ENCODE peak calls at places on chromosome 10, in ten cellular contexts. J is CD8-positive, alpha-beta T cell; O is Peyer's patch; U is IMR-90; G is prostate gland; H is HCT116; X is mucosa of descending colon; K is tibial artery; V is brain microvascular endothelial cell; B is astrocyte of the spinal cord. I is an unnamed sample.
A peak's percentile ranks its signal among the peaks of the same experiment; 100 is the strongest.

GRCh38 chr10:112663181-112663879 is 216.3 kb downstream of the VTI1A start:
- DNase-seq in B (peak; percentile 56), V (peak; percentile 69), K (no peak), G (no peak), O (no peak), H (peak; percentile 75), U (peak; percentile 73), X (no peak), J (no peak), I (no peak)

GRCh38 chr10:104450954-104451353 is 97.3 kb downstream of the CFAP58 start:
- DNase-seq in O (no peak), J (no peak), G (no peak), U (no peak), H (no peak), B (no peak), X (no peak), V (no peak), K (no peak), I (no peak)

GRCh38 chr10:125093199-125093841 is 67.0 kb downstream of the CTBP2 start:
- DNase-seq in O (peak; percentile 58), G (no peak), B (peak; percentile 52), U (peak; percentile 73), K (peak; percentile 89), J (no peak), H (no peak), V (peak; percentile 71), X (no peak), I (peak; percentile 40)

GRCh38 chr10:11482306-11482705 is 129.1 kb downstream of the USP6NL start:
- DNase-seq in G (no peak), H (no peak), J (no peak), O (no peak), K (no peak), B (no peak), U (no peak), V (no peak), X (no peak), I (no peak)

GRCh38 chr10:102511562-102512274 is 7.9 kb downstream of the SUFU start:
- DNase-seq in U (no peak), X (peak; percentile 13), G (no peak), V (no peak), O (peak; percentile 50), B (no peak), J (no peak), K (peak; percentile 43), H (no peak), I (no peak)

GRCh38 chr10:15764867-15765454 is 45.2 kb upstream of the ITGA8 start:
- DNase-seq in O (no peak), K (no peak), V (no peak), B (no peak), H (no peak), G (no peak), U (no peak), J (no peak), X (no peak), I (no peak)

GRCh38 chr10:113071446-113071845 is 121.4 kb downstream of the TCF7L2 start:
- DNase-seq in H (no peak), V (no peak), J (no peak), O (peak; percentile 70), X (peak; percentile 75), K (peak; percentile 83), U (peak; percentile 55), B (no peak), G (peak; percentile 55), I (peak; percentile 79)

GRCh38 chr10:117132751-117133231 is 5.3 kb downstream of the VAX1 start:
- DNase-seq in J (no peak), O (no peak), G (no peak), B (no peak), K (peak; percentile 59), H (no peak), U (no peak), X (no peak), V (no peak), I (no peak)

GRCh38 chr10:91108820-91109219 is 111.6 kb upstream of the PCGF5 start:
- DNase-seq in X (no peak), V (no peak), J (no peak), U (no peak), K (no peak), B (no peak), H (no peak), G (no peak), O (no peak), I (no peak)

GRCh38 chr10:91103384-91104184 is 116.9 kb upstream of the PCGF5 start:
- DNase-seq in U (no peak), X (no peak), J (no peak), V (no peak), O (no peak), K (no peak), H (no peak), B (peak; percentile 2), G (no peak), I (no peak)

GRCh38 chr10:91105269-91105668 is 115.2 kb upstream of the PCGF5 start:
- DNase-seq in U (no peak), K (no peak), H (no peak), V (no peak), G (no peak), O (no peak), B (no peak), X (no peak), J (no peak), I (no peak)

GRCh38 chr10:91104185-91105041 is 116.0 kb upstream of the PCGF5 start:
- DNase-seq in U (no peak), B (no peak), V (no peak), H (no peak), G (no peak), X (no peak), K (no peak), J (no peak), O (no peak), I (no peak)
- TF ChIP-seq CTCF in U (no peak), B (no peak), V (no peak), H (no peak), G (no peak), X (no peak), K (no peak), J (no peak), O (no peak), I (no peak)

GRCh38 chr10:45410489-45410806 is 36.4 kb downstream of the ALOX5 start:
- DNase-seq in O (no peak), B (no peak), J (no peak), X (no peak), G (no peak), K (no peak), V (no peak), H (no peak), U (no peak), I (no peak)

GRCh38 chr10:45408421-45409319 is 34.7 kb downstream of the ALOX5 start:
- DNase-seq in U (no peak), X (no peak), G (no peak), H (no peak), J (no peak), O (no peak), V (no peak), B (no peak), K (no peak), I (no peak)

GRCh38 chr10:45404770-45405120 is 30.7 kb downstream of the ALOX5 start:
- DNase-seq in O (no peak), G (no peak), J (no peak), B (no peak), K (no peak), H (no peak), U (no peak), X (no peak), V (no peak), I (no peak)

GRCh38 chr10:45409782-45410181 is 35.8 kb downstream of the ALOX5 start:
- DNase-seq in B (no peak), J (no peak), K (no peak), X (no peak), O (no peak), U (no peak), V (no peak), G (no peak), H (no peak), I (no peak)

GRCh38 chr10:45407542-45407941 is 33.5 kb downstream of the ALOX5 start:
- DNase-seq in V (no peak), G (no peak), U (no peak), H (no peak), B (no peak), K (no peak), O (no peak), X (no peak), J (no peak), I (no peak)
- H3K4me3 ChIP-seq in V (no peak overlapping the region), G (no peak overlapping the region), U (no peak overlapping the region), H (no peak overlapping the region), B (no peak overlapping the region), K (no peak overlapping the region), O (no peak overlapping the region), X (no peak overlapping the region), J (no peak overlapping the region), I (no peak overlapping the region)

DNA sequence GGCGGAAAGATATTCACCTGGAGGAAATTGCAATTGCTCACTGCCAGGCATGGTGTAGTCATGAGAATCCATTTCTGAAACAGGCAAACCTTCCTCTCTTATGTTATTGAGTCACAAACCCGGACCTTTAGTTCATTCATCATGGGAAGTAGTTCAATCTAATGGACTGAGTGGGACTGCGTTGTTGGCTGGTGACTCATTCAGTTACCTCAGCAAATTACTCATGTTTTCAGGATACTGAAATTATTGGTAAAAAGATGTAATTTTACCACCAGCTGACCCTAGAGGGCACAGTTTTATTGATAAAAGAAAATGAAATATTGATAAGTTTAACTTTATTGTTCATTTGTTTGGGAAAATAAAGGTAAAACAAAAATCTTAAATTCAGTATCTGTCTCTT is 1194.4 kb upstream of the SORCS1 start:
- DNase-seq in X (no peak), V (peak; percentile 66), U (peak; percentile 82), H (no peak), O (no peak), J (no peak), K (no peak), B (peak; percentile 85), G (no peak), I (no peak)
- TF ChIP-seq CTCF in X (no peak), V (no peak), U (peak; percentile 12), H (no peak), O (no peak), J (no peak), K (no peak), B (peak; percentile 3), G (no peak), I (no peak)

GRCh38 chr10:92695679-92696605 is 6.2 kb downstream of the HHEX start:
- DNase-seq in U (peak; percentile 70), V (peak; percentile 42), B (peak; percentile 71), G (no peak), J (no peak), O (no peak), H (no peak), K (no peak), X (no peak), I (no peak)

GRCh38 chr10:92697663-92698511 is 8.1 kb downstream of the HHEX start:
- DNase-seq in B (no peak), G (no peak), X (no peak), H (no peak), K (no peak), U (peak; percentile 32), J (no peak), O (no peak), V (no peak), I (no peak)

GRCh38 chr10:92696606-92697383 is 7.0 kb downstream of the HHEX start:
- DNase-seq in X (no peak), B (no peak), J (no peak), U (no peak), H (no peak), O (no peak), G (no peak), V (no peak), K (no peak), I (no peak)

GRCh38 chr10:92699518-92700272 is 9.9 kb downstream of the HHEX start:
- DNase-seq in O (peak; percentile 72), X (peak; percentile 17), K (no peak), B (peak; percentile 50), V (peak; percentile 14), J (peak; percentile 56), G (no peak), H (no peak), U (peak; percentile 42), I (peak; percentile 26)

DNA sequence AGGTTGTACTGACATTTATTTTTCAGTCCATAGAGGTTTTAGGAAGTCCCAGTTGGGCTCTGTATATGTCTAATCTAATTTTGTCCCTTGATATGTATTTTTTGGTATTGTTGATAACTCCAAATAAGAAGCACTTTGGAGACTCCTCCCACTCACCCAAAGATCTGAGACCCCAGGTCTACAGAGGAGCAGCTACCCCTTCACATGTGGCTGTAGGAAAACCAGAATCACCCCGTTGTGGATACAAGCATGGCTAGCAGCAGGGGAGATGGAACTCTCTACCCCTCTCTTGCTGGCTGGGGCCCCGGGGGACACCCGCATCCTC is 9.4 kb downstream of the HHEX start:
- DNase-seq in V (no peak), K (no peak), X (no peak), O (no peak), B (no peak), J (no peak), H (no peak), U (no peak), G (no peak), I (no peak)
- H3K4me3 ChIP-seq in V (peak overlapping the region; percentile 58), K (peak overlapping the region; percentile 51), X (no peak overlapping the region), O (peak overlapping the region; percentile 42), B (peak overlapping the region; percentile 47), J (peak overlapping the region; percentile 53), H (no peak overlapping the region), U (peak overlapping the region; percentile 40), G (peak overlapping the region; percentile 25), I (peak overlapping the region; percentile 30)

I was measured in colonic mucosa.